ENCODE peak calls at places on chromosomes 11 and 22, in five cellular contexts. Z, Q, P, D and M are unnamed samples. For H3K9me3, the result is how much of the 10 kb centered on the place peaks cover.

GRCh38 chr22:44729391-44730012 is 22.9 kb upstream of the ARHGAP8 start:
- DNase-seq in Z (peak), Q (no peak), P (no peak), D (peak), M (peak)

GRCh38 chr11:6672006-6672405 is 11.1 kb downstream of the MRPL17 start:
- DNase-seq in Z (no peak), P (no peak), Q (no peak), D (no peak), M (no peak)

GRCh38 chr11:90171359-90171758 is 36.9 kb downstream of the NAALAD2 start:
- DNase-seq in Q (peak), Z (no peak), P (no peak), D (no peak), M (no peak)

GRCh38 chr22:32378703-32379272 is 21.1 kb downstream of the RFPL3 start:
- DNase-seq in P (no peak), Z (peak), Q (peak), D (no peak), M (no peak)

GRCh38 chr11:14454861-14455632 is 44.6 kb downstream of the COPB1 start:
- DNase-seq in D (no peak), Z (no peak), Q (no peak), P (no peak), M (no peak)

GRCh38 chr11:60334005-60334620 is 7.1 kb downstream of the MS4A6E start:
- DNase-seq in Z (peak), P (peak), Q (peak), D (no peak), M (no peak)

GRCh38 chr11:29432719-29433325 is 584.0 kb downstream of the KCNA4 start:
- DNase-seq in Q (peak), Z (no peak), D (no peak), P (no peak), M (no peak)

GRCh38 chr11:19432370-19433163 is 191.8 kb upstream of the E2F8 start:
- DNase-seq in D (no peak), P (no peak), Z (no peak), Q (no peak), M (no peak)

GRCh38 chr22:44449061-44449682 is 48.9 kb downstream of the RTL6 start:
- DNase-seq in D (no peak), Z (no peak), Q (no peak), P (no peak), M (no peak)

DNA sequence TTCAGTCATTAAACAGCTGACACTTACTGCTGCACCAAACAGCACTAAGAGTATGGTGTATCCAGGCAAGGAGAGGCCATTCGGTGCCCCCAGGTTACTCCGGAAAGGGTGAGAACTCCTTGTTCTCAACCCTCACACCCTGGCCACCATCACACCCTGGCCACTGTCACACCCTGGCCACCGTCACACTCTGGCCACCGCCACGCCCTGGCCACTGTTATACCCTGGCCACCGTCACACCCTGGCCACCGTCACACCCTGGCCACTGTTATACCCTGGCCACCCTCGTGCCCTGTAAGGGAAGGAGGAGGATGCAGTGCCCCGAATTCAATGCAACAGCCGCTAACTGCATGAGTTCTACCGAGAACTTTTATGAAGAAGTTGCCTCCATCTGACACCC is 644.4 kb downstream of the TBC1D22A start:
- DNase-seq in Z (no peak), P (no peak), D (no peak), Q (no peak), M (no peak)
- H3K9me3 ChIP-seq in Z (under half), P (under half), D (under half), Q (under half), M (under half)

GRCh38 chr22:47687364-47687655 is 924.9 kb downstream of the TBC1D22A start:
- DNase-seq in D (no peak), P (no peak), Z (no peak), Q (no peak), M (no peak)
- H3K9me3 ChIP-seq in D (under half), P (under half), Z (under half), Q (under half), M (under half)

DNA sequence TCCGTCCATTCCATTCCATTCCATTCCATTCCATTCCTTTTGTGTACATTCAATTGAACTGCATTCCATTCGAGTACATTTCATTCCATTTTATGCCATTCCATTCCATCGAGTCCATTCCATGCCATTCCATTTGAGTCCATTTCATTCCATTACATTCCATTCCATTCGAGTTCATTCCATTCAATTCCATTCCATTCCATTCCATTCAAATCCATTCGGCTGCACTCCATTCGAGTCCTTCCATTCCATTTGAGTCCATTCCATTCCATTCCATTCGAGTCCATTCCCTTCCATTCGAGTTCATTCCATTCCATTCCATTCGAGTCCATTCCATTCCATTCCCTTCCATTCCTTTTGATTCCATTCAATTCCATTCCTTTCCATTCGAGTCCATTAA is 4800.6 kb upstream of the OR11H1 start:
- DNase-seq in P (no peak), Q (no peak), Z (no peak), D (no peak), M (no peak)
- H3K9me3 ChIP-seq in P (under half), Q (under half), Z (under half), D (half or more), M (half or more)

GRCh38 chr22:47371263-47372090 is 609.0 kb downstream of the TBC1D22A start:
- DNase-seq in P (peak), Q (no peak), D (no peak), Z (no peak), M (no peak)

GRCh38 chr22:47372596-47373385 is 610.3 kb downstream of the TBC1D22A start:
- DNase-seq in Q (no peak), Z (no peak), P (peak), D (no peak), M (no peak)

GRCh38 chr22:47373648-47374272 is 611.3 kb downstream of the TBC1D22A start:
- DNase-seq in P (peak), Z (no peak), D (no peak), Q (no peak), M (no peak)

GRCh38 chr22:47370448-47371262 is 608.2 kb downstream of the TBC1D22A start:
- DNase-seq in D (no peak), Z (no peak), Q (no peak), P (peak), M (no peak)

GRCh38 chr22:47372111-47372581 is 609.7 kb downstream of the TBC1D22A start:
- DNase-seq in Q (no peak), Z (no peak), P (peak), D (no peak), M (no peak)
- H3K9me3 ChIP-seq in Q (under half), Z (under half), P (under half), D (under half), M (under half)

DNA sequence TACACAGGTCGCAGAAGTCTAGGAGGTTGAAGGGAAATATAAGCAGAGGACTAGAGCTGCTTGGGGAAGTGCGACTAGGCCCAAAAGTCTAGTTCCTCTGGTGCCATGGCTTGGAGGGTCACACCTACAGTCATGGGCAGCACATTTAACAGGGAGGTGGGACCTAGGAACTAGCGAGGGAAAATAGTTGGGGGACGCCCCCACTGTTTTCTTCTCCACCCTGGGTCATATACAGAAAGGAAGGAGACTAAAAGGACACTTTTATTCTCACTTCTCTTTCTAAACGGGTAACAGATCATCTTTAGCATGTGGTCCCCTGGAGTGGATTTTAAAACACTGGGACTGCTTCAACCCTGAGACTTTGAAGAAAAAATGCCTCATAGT is 16.6 kb downstream of the APIP start:
- DNase-seq in D (no peak), P (no peak), Q (peak), Z (no peak), M (no peak)
- H3K9me3 ChIP-seq in D (under half), P (under half), Q (under half), Z (under half), M (half or more)

DNA sequence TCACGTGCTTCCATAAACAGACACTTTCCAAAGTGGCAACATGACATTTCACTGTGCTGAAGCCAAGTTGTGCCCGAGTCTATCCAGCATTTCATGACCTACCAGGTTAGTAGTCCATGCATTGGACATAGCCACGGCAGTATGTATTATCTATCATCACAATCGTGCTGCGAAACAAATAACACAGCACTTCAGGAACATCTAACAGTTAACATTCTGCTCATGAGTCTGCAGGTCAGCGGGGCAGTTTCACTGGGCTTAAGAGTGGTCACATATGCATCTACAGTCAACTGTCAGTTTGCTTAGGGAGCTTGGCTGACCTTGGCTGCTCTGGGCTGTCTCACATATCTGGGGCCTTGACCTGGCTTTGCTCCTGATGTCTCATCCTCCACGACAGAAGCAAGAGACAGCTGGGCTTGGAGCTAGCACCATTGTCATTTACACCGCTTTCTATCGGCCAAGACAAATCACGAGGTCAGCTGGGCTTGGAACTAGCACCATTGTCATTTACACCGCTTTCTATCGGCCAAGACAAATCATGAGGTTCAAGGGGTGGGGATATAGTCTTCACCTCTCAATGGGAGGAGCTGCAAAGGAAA is 35.2 kb upstream of the LMO2 start:
- DNase-seq in Z (no peak), P (no peak), Q (no peak), D (no peak), M (no peak)
- H3K9me3 ChIP-seq in Z (under half), P (under half), Q (under half), D (under half), M (under half)

GRCh38 chr22:50581031-50581949 is 1.4 kb downstream of the CHKB start:
- DNase-seq in Q (no peak), D (no peak), P (peak), Z (no peak), M (no peak)
- H3K9me3 ChIP-seq in Q (under half), D (under half), P (under half), Z (under half), M (under half)

GRCh38 chr11:133477263-133477625 is 55.1 kb downstream of the OPCML start:
- DNase-seq in P (no peak), Q (no peak), D (no peak), Z (no peak), M (no peak)
- H3K9me3 ChIP-seq in P (under half), Q (under half), D (under half), Z (under half), M (under half)

DNA sequence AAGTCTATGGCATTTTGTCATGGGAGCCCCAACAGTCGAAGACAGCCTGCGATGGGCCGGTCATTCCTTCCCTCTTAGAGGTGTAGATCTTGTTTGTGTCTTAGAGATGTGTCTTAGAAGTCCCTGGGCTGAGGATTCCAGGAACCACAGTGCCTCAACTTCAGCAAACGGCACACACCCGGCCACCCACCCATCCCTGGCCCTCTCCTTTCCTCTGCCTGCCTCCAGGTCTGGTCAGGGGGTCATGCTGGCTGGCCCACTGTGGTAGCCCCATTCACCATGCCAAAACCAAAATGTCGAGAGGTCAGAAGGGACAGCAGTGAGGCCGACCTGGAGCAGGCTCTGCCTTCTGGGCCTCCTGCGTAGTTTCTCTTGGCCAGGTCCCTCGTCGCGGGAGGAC is 857.9 kb downstream of the TBC1D22A start:
- DNase-seq in Q (no peak), Z (no peak), P (no peak), D (no peak), M (no peak)
- H3K9me3 ChIP-seq in Q (under half), Z (under half), P (under half), D (under half), M (under half)

GRCh38 chr22:48688366-48688765 is 1139.3 kb downstream of the BRD1 start:
- DNase-seq in D (no peak), Q (no peak), Z (no peak), P (no peak), M (peak)
- H3K9me3 ChIP-seq in D (under half), Q (under half), Z (under half), P (under half), M (under half)